ENCODE peak calls at places on chromosomes 2 and 18, in six cellular contexts. J is H54, M is IMR-90, I is GM12891, Y is HepG2, H is A549. N is an unnamed sample.

GRCh38 chr2:85353876-85354285 is 447 bp downstream of the RETSAT start:
- DNase-seq in J (peak), M (peak), I (no peak), Y (peak), H (peak), N (no peak)

GRCh38 chr2:63667132-63667531 is 78.4 kb downstream of the MDH1 start:
- DNase-seq in J (no peak), M (no peak), I (no peak), Y (no peak), H (no peak), N (no peak)

GRCh38 chr2:4604767-4605166 is 901.4 kb downstream of the DCDC2C start:
- DNase-seq in J (no peak), M (no peak), I (no peak), Y (no peak), H (no peak), N (no peak)

GRCh38 chr2:8923173-8923572 is 80.3 kb downstream of the MBOAT2 start:
- DNase-seq in J (no peak), M (no peak), I (no peak), Y (no peak), H (no peak), N (peak)

GRCh38 chr2:196278491-196278911 is 107.1 kb upstream of the STK17B start:
- DNase-seq in J (no peak), M (peak), I (no peak), Y (no peak), H (no peak), N (no peak)

GRCh38 chr2:113795405-113795920 is 39.0 kb upstream of the SLC35F5 start:
- DNase-seq in J (no peak), M (peak), I (no peak), Y (no peak), H (no peak), N (no peak)

GRCh38 chr2:104521247-104521646 is 332.7 kb upstream of the POU3F3 start:
- DNase-seq in J (no peak), M (no peak), I (no peak), Y (peak), H (no peak), N (no peak)

GRCh38 chr2:109208071-109208950 is 79.3 kb downstream of the SH3RF3 start:
- DNase-seq in J (no peak), M (peak), I (no peak), Y (no peak), H (no peak), N (no peak)

GRCh38 chr2:112712903-112713584 is 7.8 kb upstream of the NT5DC4 start:
- DNase-seq in J (no peak), M (peak), I (no peak), Y (peak), H (no peak), N (no peak)

GRCh38 chr2:187541086-187542085 is 12.8 kb downstream of the TFPI start:
- DNase-seq in J (no peak), M (peak), I (no peak), Y (peak), H (no peak), N (no peak)

GRCh38 chr2:10331033-10331701 is 28.5 kb downstream of the HPCAL1 start:
- DNase-seq in J (peak), M (no peak), I (peak), Y (no peak), H (peak), N (peak)

GRCh38 chr18:63823516-63824219 is 48.5 kb downstream of the SERPINB7 start:
- DNase-seq in J (no peak), M (peak), I (no peak), Y (peak), H (no peak), N (peak)

GRCh38 chr2:154291511-154291910 is 407.0 kb upstream of the KCNJ3 start:
- DNase-seq in J (no peak), M (no peak), I (no peak), Y (no peak), H (no peak), N (no peak)

GRCh38 chr2:97870396-97870843 is 125.3 kb downstream of the TMEM131 start:
- DNase-seq in J (peak), M (peak), I (peak), Y (peak), H (no peak), N (peak)

GRCh38 chr2:110925479-110925878 is 193.1 kb downstream of the ACOXL start:
- DNase-seq in J (no peak), M (no peak), I (no peak), Y (no peak), H (no peak), N (no peak)

GRCh38 chr2:127225186-127225960 is 5.3 kb upstream of the CYP27C1 start:
- DNase-seq in J (no peak), M (peak), I (no peak), Y (no peak), H (no peak), N (no peak)

GRCh38 chr18:24463233-24463775 is 2.9 kb downstream of the HRH4 start:
- DNase-seq in J (no peak), M (no peak), I (no peak), Y (no peak), H (no peak), N (peak)

GRCh38 chr2:191246820-191247380 is 1.7 kb downstream of the MYO1B start:
- DNase-seq in J (no peak), M (no peak), I (no peak), Y (no peak), H (no peak), N (no peak)

GRCh38 chr2:191245869-191246531 is 796 bp downstream of the MYO1B start:
- DNase-seq in J (no peak), M (peak), I (peak), Y (peak), H (peak), N (no peak)

GRCh38 chr2:191244350-191244749 is 854 bp upstream of the MYO1B start:
- DNase-seq in J (no peak), M (no peak), I (no peak), Y (no peak), H (no peak), N (no peak)

GRCh38 chr2:191243154-191243553 is 2.0 kb upstream of the MYO1B start:
- DNase-seq in J (no peak), M (no peak), I (no peak), Y (no peak), H (no peak), N (no peak)

GRCh38 chr2:191245046-191245868 is at the start of gene MYO1B:
- DNase-seq in J (no peak), M (peak), I (peak), Y (peak), H (peak), N (peak)
- TF ChIP-seq POLR2A in J (no peak), M (peak), I (no peak), Y (peak), H (peak), N (no peak)

GRCh38 chr2:105627530-105627929 is 117.2 kb upstream of the NCK2 start:
- DNase-seq in J (no peak), M (no peak), I (no peak), Y (no peak), H (no peak), N (no peak)
- TF ChIP-seq POLR2A in J (no peak), M (no peak), I (no peak), Y (no peak), H (no peak), N (no peak)

DNA sequence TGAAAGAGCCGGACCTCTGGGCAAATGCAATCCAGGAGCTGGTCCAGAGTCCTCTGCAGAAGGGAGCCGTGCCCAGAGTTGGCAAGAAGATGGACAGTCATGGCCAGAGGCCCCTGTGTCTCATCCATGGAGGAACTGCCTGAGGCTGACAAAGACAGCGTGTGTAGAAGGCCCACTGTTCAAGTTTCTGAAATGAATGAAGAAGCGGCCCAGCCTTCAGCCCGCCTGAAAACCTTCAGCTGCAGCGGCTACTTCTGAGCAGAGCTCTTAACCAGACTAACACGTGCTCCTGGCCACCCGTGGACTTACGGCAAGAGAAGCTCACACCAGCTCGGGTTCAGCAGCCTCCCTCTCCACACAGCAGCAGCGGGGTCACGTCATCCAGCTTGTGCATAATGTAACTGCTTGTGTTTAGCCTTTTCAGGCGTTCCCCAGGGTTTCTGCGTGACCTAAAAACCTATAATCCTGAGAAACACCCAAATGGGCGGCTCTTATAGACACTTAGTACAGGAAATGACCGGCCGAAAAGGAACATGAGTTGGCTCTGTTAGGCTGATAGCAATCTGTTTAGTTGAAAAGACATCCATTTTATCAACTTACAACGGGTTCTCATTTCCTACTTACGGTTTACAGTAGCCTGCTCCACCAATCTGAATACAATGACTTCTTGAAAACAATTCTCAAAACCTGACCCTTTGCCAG is at the start of gene FAM124B:
- DNase-seq in J (no peak), M (peak), I (no peak), Y (no peak), H (no peak), N (peak)
- TF ChIP-seq POLR2A in J (no peak), M (no peak), I (no peak), Y (no peak), H (no peak), N (peak)

GRCh38 chr2:47082976-47083375 is 72.1 kb downstream of the STPG4 start:
- DNase-seq in J (no peak), M (no peak), I (no peak), Y (no peak), H (no peak), N (no peak)

GRCh38 chr2:47080888-47081301 is 74.2 kb downstream of the STPG4 start:
- DNase-seq in J (no peak), M (no peak), I (no peak), Y (no peak), H (no peak), N (no peak)

GRCh38 chr2:47083886-47084682 is 71.0 kb downstream of the STPG4 start:
- DNase-seq in J (no peak), M (no peak), I (no peak), Y (no peak), H (no peak), N (no peak)

GRCh38 chr2:47086054-47086471 is 69.0 kb downstream of the STPG4 start:
- DNase-seq in J (no peak), M (no peak), I (no peak), Y (no peak), H (no peak), N (no peak)

DNA sequence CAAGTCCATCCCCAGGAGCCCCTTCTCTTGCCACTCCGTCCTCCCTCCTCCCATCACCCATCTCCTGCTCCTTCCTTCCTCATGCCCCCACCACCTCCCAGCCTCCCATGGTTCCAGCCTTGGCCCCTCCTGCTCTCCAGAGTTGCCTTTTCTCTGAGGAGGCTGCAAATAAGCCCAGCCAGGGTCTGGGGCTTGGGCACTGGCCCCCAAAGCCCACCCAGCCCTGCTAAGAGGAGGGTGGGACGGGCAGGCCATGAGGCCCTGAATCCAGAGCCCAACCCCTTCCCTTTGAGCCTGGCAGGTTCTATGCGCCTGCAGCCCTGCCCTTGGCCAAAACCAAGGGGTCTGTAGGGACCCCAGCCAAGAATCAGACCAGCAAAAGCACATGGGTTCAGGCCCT is 71.6 kb downstream of the STPG4 start:
- DNase-seq in J (no peak), M (no peak), I (no peak), Y (no peak), H (no peak), N (no peak)
- TF ChIP-seq POLR2A in J (no peak), M (no peak), I (no peak), Y (no peak), H (no peak), N (no peak)